ENCODE peak calls at places on chromosome 17, in seven cellular contexts. One of them, this sample, is unnamed.

GRCh38 chr17:47305302-47305923 is 18.3 kb upstream of the EFCAB13 start:
- DNase-seq in small intestine: no peak
- DNase-seq in heart left ventricle: no peak
- DNase-seq in uterus: no peak
- DNase-seq in astrocyte: peak; percentile 96
- DNase-seq in dorsolateral prefrontal cortex: no peak
- DNase-seq in prostate gland: no peak
- DNase-seq in this sample: no peak

GRCh38 chr17:62696726-62697490 is 69.4 kb downstream of the MRC2 start:
- DNase-seq in small intestine: no peak
- DNase-seq in heart left ventricle: peak; percentile 35
- DNase-seq in uterus: no peak
- DNase-seq in astrocyte: no peak
- DNase-seq in dorsolateral prefrontal cortex: no peak
- DNase-seq in prostate gland: no peak
- DNase-seq in this sample: no peak

GRCh38 chr17:20010099-20010863 is 1.1 kb downstream of the SPECC1 start:
- DNase-seq in small intestine: peak; percentile 45
- DNase-seq in heart left ventricle: peak; percentile 45
- DNase-seq in uterus: peak; percentile 62
- DNase-seq in astrocyte: peak; percentile 51
- DNase-seq in dorsolateral prefrontal cortex: peak; percentile 70
- DNase-seq in prostate gland: peak; percentile 23
- DNase-seq in this sample: peak; percentile 45

GRCh38 chr17:17971431-17972125 is 622 bp downstream of the TOM1L2 start:
- DNase-seq in small intestine: peak; percentile 38
- DNase-seq in heart left ventricle: peak; percentile 69
- DNase-seq in uterus: peak; percentile 40
- DNase-seq in astrocyte: no peak
- DNase-seq in dorsolateral prefrontal cortex: no peak
- DNase-seq in prostate gland: peak; percentile 21
- DNase-seq in this sample: no peak

GRCh38 chr17:31391496-31391949 is at the start of gene RAB11FIP4:
- DNase-seq in small intestine: no peak
- DNase-seq in heart left ventricle: no peak
- DNase-seq in uterus: no peak
- DNase-seq in astrocyte: no peak
- DNase-seq in dorsolateral prefrontal cortex: peak; percentile 65
- DNase-seq in prostate gland: no peak
- DNase-seq in this sample: peak; percentile 66

GRCh38 chr17:19457830-19458271 is 46.8 kb downstream of the RNF112 start:
- DNase-seq in small intestine: no peak
- DNase-seq in heart left ventricle: no peak
- DNase-seq in uterus: no peak
- DNase-seq in astrocyte: no peak
- DNase-seq in dorsolateral prefrontal cortex: no peak
- DNase-seq in prostate gland: no peak
- DNase-seq in this sample: peak; percentile 76

GRCh38 chr17:45115871-45116270 is 16.4 kb downstream of the PLCD3 start:
- DNase-seq in small intestine: no peak
- DNase-seq in heart left ventricle: no peak
- DNase-seq in uterus: no peak
- DNase-seq in astrocyte: peak; percentile 44
- DNase-seq in dorsolateral prefrontal cortex: no peak
- DNase-seq in prostate gland: no peak
- DNase-seq in this sample: no peak

GRCh38 chr17:958712-959451 is 20.7 kb downstream of the NXN start:
- DNase-seq in small intestine: no peak
- DNase-seq in heart left ventricle: no peak
- DNase-seq in uterus: no peak
- DNase-seq in astrocyte: no peak
- DNase-seq in dorsolateral prefrontal cortex: no peak
- DNase-seq in prostate gland: no peak
- DNase-seq in this sample: no peak

GRCh38 chr17:3838206-3838605 is 7.8 kb downstream of the NCBP3 start:
- DNase-seq in small intestine: peak; percentile 100
- DNase-seq in heart left ventricle: no peak
- DNase-seq in uterus: no peak
- DNase-seq in astrocyte: no peak
- DNase-seq in dorsolateral prefrontal cortex: no peak
- DNase-seq in prostate gland: no peak
- DNase-seq in this sample: no peak

GRCh38 chr17:37826497-37827115 is 81.7 kb upstream of the HNF1B start:
- DNase-seq in small intestine: no peak
- DNase-seq in heart left ventricle: no peak
- DNase-seq in uterus: no peak
- DNase-seq in astrocyte: no peak
- DNase-seq in dorsolateral prefrontal cortex: no peak
- DNase-seq in prostate gland: no peak
- DNase-seq in this sample: no peak

GRCh38 chr17:40490289-40490853 is 11.1 kb downstream of the TNS4 start:
- DNase-seq in small intestine: no peak
- DNase-seq in heart left ventricle: peak; percentile 55
- DNase-seq in uterus: peak; percentile 91
- DNase-seq in astrocyte: peak; percentile 44
- DNase-seq in dorsolateral prefrontal cortex: peak; percentile 73
- DNase-seq in prostate gland: peak; percentile 83
- DNase-seq in this sample: peak; percentile 99

GRCh38 chr17:59785091-59785799 is 77.8 kb downstream of the VMP1 start:
- DNase-seq in small intestine: no peak
- DNase-seq in heart left ventricle: no peak
- DNase-seq in uterus: no peak
- DNase-seq in astrocyte: no peak
- DNase-seq in dorsolateral prefrontal cortex: no peak
- DNase-seq in prostate gland: no peak
- DNase-seq in this sample: no peak

GRCh38 chr17:59779521-59779920 is 72.1 kb downstream of the VMP1 start:
- DNase-seq in small intestine: no peak
- DNase-seq in heart left ventricle: no peak
- DNase-seq in uterus: no peak
- DNase-seq in astrocyte: no peak
- DNase-seq in dorsolateral prefrontal cortex: no peak
- DNase-seq in prostate gland: no peak
- DNase-seq in this sample: no peak

GRCh38 chr17:59786213-59786535 is 78.7 kb downstream of the VMP1 start:
- DNase-seq in small intestine: no peak
- DNase-seq in heart left ventricle: no peak
- DNase-seq in uterus: no peak
- DNase-seq in astrocyte: no peak
- DNase-seq in dorsolateral prefrontal cortex: no peak
- DNase-seq in prostate gland: no peak
- DNase-seq in this sample: no peak

GRCh38 chr17:59786536-59787319 is 79.3 kb downstream of the VMP1 start:
- DNase-seq in small intestine: peak; percentile 87
- DNase-seq in heart left ventricle: no peak
- DNase-seq in uterus: peak; percentile 53
- DNase-seq in astrocyte: peak; percentile 100
- DNase-seq in dorsolateral prefrontal cortex: no peak
- DNase-seq in prostate gland: peak; percentile 90
- DNase-seq in this sample: no peak

DNA sequence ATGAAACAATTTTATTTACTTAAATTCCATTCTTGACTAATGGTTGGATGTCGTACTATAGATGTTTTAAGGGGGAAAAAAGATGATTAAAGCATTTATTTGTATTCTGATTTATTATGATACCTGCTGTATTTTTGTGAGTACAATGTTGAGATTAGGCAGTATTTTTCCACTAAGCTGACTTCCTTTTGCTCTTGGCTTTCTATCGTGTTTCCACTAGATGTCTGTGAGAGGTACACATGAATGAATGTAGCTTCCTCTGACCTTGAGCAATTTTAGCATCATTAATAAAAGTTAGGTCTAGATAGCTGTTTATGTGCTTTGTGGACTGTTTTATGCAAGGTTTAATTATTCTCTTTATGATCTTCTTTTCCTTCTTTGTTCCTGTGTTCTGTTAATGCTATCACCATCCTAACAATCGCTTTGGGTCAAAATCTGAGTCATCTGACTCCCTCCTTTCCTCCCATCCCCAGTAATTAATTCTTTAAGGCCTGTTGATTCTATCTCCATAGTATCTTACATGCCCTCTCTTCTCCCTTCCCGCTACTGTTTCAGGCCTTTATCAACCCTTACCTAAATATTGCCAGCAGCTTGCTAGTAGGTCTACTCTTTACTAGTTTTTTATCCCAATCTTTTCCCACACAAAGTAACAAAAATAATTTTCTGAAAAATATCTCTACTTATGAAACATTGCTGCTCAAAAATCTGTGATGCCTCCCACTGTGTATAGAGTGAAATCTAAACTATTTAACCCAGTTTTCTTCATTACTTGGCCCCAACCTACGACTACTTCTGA is 76.0 kb downstream of the VMP1 start:
- DNase-seq in small intestine: no peak
- DNase-seq in heart left ventricle: no peak
- DNase-seq in uterus: no peak
- DNase-seq in astrocyte: peak; percentile 83
- DNase-seq in dorsolateral prefrontal cortex: no peak
- DNase-seq in prostate gland: no peak
- DNase-seq in this sample: no peak
- H3K4me3 ChIP-seq in small intestine: no peak overlapping the region
- H3K4me3 ChIP-seq in heart left ventricle: no peak overlapping the region
- H3K4me3 ChIP-seq in uterus: peak overlapping the region; percentile 19
- H3K4me3 ChIP-seq in astrocyte: peak overlapping the region; percentile 38
- H3K4me3 ChIP-seq in dorsolateral prefrontal cortex: no peak overlapping the region
- H3K4me3 ChIP-seq in prostate gland: no peak overlapping the region
- H3K4me3 ChIP-seq in this sample: no peak overlapping the region

GRCh38 chr17:29178750-29179231 is 1.4 kb downstream of the MYO18A start:
- DNase-seq in small intestine: peak; percentile 77
- DNase-seq in heart left ventricle: no peak
- DNase-seq in uterus: no peak
- DNase-seq in astrocyte: no peak
- DNase-seq in dorsolateral prefrontal cortex: no peak
- DNase-seq in prostate gland: no peak
- DNase-seq in this sample: no peak

GRCh38 chr17:29180788-29181160 is 576 bp upstream of the MYO18A start:
- DNase-seq in small intestine: no peak
- DNase-seq in heart left ventricle: no peak
- DNase-seq in uterus: no peak
- DNase-seq in astrocyte: no peak
- DNase-seq in dorsolateral prefrontal cortex: no peak
- DNase-seq in prostate gland: no peak
- DNase-seq in this sample: no peak

GRCh38 chr17:29181226-29181625 is 1.0 kb upstream of the MYO18A start:
- DNase-seq in small intestine: no peak
- DNase-seq in heart left ventricle: no peak
- DNase-seq in uterus: no peak
- DNase-seq in astrocyte: no peak
- DNase-seq in dorsolateral prefrontal cortex: no peak
- DNase-seq in prostate gland: no peak
- DNase-seq in this sample: no peak

GRCh38 chr17:29179232-29180036 is 764 bp downstream of the MYO18A start:
- DNase-seq in small intestine: peak; percentile 90
- DNase-seq in heart left ventricle: peak; percentile 71
- DNase-seq in uterus: peak; percentile 43
- DNase-seq in astrocyte: no peak
- DNase-seq in dorsolateral prefrontal cortex: peak; percentile 53
- DNase-seq in prostate gland: peak; percentile 57
- DNase-seq in this sample: peak; percentile 82

GRCh38 chr17:29180051-29180787 is at the start of gene MYO18A:
- DNase-seq in small intestine: peak; percentile 75
- DNase-seq in heart left ventricle: peak; percentile 86
- DNase-seq in uterus: peak; percentile 63
- DNase-seq in astrocyte: peak; percentile 45
- DNase-seq in dorsolateral prefrontal cortex: peak; percentile 88
- DNase-seq in prostate gland: peak; percentile 64
- DNase-seq in this sample: peak; percentile 74
- H3K27ac ChIP-seq in small intestine: peak within 1 kb of the TSS; percentile 97
- H3K27ac ChIP-seq in heart left ventricle: peak within 1 kb of the TSS; percentile 80
- H3K27ac ChIP-seq in uterus: peak within 1 kb of the TSS; percentile 88
- H3K27ac ChIP-seq in astrocyte: no peak within 1 kb of the TSS
- H3K27ac ChIP-seq in dorsolateral prefrontal cortex: peak within 1 kb of the TSS; percentile 99
- H3K27ac ChIP-seq in prostate gland: peak within 1 kb of the TSS; percentile 88
- H3K27ac ChIP-seq in this sample: peak within 1 kb of the TSS; percentile 78

DNA sequence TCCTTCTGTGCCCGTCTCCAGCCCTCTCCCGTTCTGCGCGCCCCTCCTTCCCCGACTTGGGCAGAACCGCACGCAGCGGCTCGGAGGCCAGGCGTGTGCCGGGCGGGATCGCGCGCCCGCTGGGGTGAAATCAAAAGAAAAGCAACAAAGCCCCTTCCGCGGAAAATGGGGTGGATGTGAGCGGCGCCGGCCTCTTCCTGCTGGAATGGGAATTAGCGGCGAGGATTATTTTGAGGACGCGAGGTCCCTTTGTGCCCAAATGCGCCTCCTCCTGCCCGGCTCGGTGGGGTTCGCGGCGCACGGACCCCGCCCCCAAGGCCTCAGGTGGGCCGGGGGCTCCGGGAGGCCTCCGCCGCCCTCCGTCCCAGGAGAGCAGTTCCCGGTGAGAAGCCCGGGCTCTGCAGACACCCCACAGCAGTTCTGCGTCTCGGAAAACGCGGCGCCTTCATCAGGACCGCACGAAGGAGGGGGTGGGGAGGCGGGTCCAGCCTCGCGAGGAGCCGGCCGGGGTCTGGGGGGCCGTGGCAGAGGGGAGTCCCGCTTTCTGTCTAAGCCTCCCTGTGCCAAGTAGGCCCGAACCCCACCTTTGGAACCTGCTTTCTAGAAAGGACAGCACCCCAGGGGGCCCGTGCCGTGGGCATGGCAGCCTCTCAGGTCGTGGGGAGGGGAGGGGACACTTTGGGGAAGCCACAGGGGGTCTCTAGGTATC is 91.0 kb upstream of the CBX4 start:
- DNase-seq in small intestine: no peak
- DNase-seq in heart left ventricle: no peak
- DNase-seq in uterus: no peak
- DNase-seq in astrocyte: no peak
- DNase-seq in dorsolateral prefrontal cortex: no peak
- DNase-seq in prostate gland: no peak
- DNase-seq in this sample: peak; percentile 69
- H3K27me3 ChIP-seq in small intestine: peaks cover 7% of the 10 kb centered on the region
- H3K27me3 ChIP-seq in heart left ventricle: peaks cover 40% of the 10 kb centered on the region
- H3K27me3 ChIP-seq in uterus: peaks cover 17% of the 10 kb centered on the region
- H3K27me3 ChIP-seq in astrocyte: peaks cover 8% of the 10 kb centered on the region
- H3K27me3 ChIP-seq in dorsolateral prefrontal cortex: no peaks in the 10 kb centered on the region
- H3K27me3 ChIP-seq in prostate gland: no peaks in the 10 kb centered on the region
- H3K27me3 ChIP-seq in this sample: no peaks in the 10 kb centered on the region

DNA sequence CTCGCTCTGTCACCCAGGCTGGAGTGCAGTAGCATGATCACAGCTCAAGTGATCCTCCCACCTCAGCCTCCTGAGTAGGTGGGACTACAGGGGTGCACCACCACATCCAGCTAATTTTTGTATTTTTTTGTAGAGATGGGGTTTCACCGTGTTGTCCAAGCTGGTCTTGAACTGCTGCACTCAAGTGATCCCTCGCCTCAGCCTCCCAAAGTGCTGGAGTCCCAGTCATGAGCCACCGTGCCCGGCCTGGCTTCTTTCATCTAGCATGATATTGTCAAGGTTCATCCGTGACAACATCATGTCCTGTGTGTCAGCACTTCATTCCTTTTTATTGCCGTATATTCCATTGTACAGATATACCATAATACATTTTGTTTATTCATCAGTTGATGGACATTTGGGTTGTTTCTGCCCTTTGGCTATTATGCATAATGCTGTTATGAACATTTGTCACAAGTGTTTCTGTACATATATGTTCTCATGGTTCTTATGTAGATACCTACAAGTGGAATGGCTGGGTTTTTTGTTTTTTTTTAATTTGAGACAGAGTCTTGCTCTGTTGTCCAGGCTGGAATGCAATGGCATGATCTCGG is 3.4 kb upstream of the GHDC start:
- DNase-seq in small intestine: no peak
- DNase-seq in heart left ventricle: no peak
- DNase-seq in uterus: no peak
- DNase-seq in astrocyte: no peak
- DNase-seq in dorsolateral prefrontal cortex: no peak
- DNase-seq in prostate gland: no peak
- DNase-seq in this sample: no peak
- H3K4me3 ChIP-seq in small intestine: no peak overlapping the region
- H3K4me3 ChIP-seq in heart left ventricle: no peak overlapping the region
- H3K4me3 ChIP-seq in uterus: no peak overlapping the region
- H3K4me3 ChIP-seq in astrocyte: no peak overlapping the region
- H3K4me3 ChIP-seq in dorsolateral prefrontal cortex: no peak overlapping the region
- H3K4me3 ChIP-seq in prostate gland: no peak overlapping the region
- H3K4me3 ChIP-seq in this sample: no peak overlapping the region

This sample was measured in WERI-Rb-1.